ENCODE peak calls at places on chromosome 9, in four cellular contexts. One of them, this sample, is unnamed.

GRCh38 chr9:112059145-112059979 is 115.7 kb downstream of the SUSD1 start:
- DNase-seq in adipocyte: peak; percentile 60
- DNase-seq in lower lobe of right lung: no peak
- DNase-seq in heart left ventricle: no peak
- DNase-seq in this sample: no peak

GRCh38 chr9:127858041-127858512 is 3.6 kb upstream of the ENG start:
- DNase-seq in adipocyte: no peak
- DNase-seq in lower lobe of right lung: no peak
- DNase-seq in heart left ventricle: peak; percentile 82
- DNase-seq in this sample: no peak

GRCh38 chr9:129609486-129610192 is 11.3 kb downstream of the C9orf50 start:
- DNase-seq in adipocyte: peak; percentile 38
- DNase-seq in lower lobe of right lung: peak; percentile 68
- DNase-seq in heart left ventricle: peak; percentile 46
- DNase-seq in this sample: no peak

GRCh38 chr9:22169243-22169642 is 160.1 kb upstream of the CDKN2B start:
- DNase-seq in adipocyte: peak; percentile 75
- DNase-seq in lower lobe of right lung: no peak
- DNase-seq in heart left ventricle: no peak
- DNase-seq in this sample: no peak

GRCh38 chr9:101235105-101235866 is 149.5 kb downstream of the BAAT start:
- DNase-seq in adipocyte: peak; percentile 61
- DNase-seq in lower lobe of right lung: no peak
- DNase-seq in heart left ventricle: no peak
- DNase-seq in this sample: peak; percentile 57

GRCh38 chr9:7145361-7146069 is 387.7 kb downstream of the KDM4C start:
- DNase-seq in adipocyte: no peak
- DNase-seq in lower lobe of right lung: no peak
- DNase-seq in heart left ventricle: no peak
- DNase-seq in this sample: no peak

GRCh38 chr9:87194471-87194870 is 247.2 kb upstream of the GAS1 start:
- DNase-seq in adipocyte: peak; percentile 79
- DNase-seq in lower lobe of right lung: no peak
- DNase-seq in heart left ventricle: no peak
- DNase-seq in this sample: no peak

GRCh38 chr9:83239787-83240186 is 176.8 kb upstream of the RASEF start:
- DNase-seq in adipocyte: peak; percentile 1
- DNase-seq in lower lobe of right lung: no peak
- DNase-seq in heart left ventricle: no peak
- DNase-seq in this sample: no peak

GRCh38 chr9:34558911-34559615 is 30.5 kb downstream of the CNTFR start:
- DNase-seq in adipocyte: no peak
- DNase-seq in lower lobe of right lung: no peak
- DNase-seq in heart left ventricle: no peak
- DNase-seq in this sample: no peak
- H3K4me3 ChIP-seq in adipocyte: no peak overlapping the region
- H3K4me3 ChIP-seq in lower lobe of right lung: no peak overlapping the region
- H3K4me3 ChIP-seq in heart left ventricle: no peak overlapping the region
- H3K4me3 ChIP-seq in this sample: no peak overlapping the region

DNA sequence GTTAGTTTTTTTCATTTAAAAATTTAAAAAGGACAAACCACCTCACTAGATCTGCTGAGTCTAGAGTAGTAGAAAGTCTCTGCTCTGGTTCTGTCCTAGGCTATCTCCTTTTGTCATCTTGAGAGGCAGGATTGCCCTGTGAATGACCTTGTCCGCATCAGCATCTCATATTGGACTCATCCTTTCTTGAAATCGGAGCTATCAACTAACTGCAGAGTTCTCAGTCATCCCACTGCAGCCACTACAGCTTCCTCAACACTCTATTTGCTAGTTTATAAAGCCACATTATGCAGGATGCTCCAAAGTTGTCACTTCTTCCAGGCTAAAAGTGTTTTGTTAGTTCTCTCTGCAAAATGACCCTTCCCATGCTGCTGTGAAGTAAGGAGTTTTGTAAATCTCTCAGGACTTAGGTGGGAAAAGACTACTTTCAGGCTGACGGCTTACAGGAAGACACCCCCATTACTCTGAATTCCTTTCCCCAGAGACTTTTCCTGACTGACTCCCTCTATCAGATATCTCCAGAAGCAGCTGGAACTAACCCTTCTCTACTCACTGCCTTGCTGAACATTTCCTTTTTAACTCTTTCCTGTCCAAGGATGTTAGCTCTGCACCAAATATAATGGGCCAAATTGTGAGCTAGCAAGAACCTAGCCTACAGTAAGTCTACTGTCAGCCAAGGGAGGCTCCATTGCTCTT is 257.6 kb downstream of the NFIB start:
- DNase-seq in adipocyte: no peak
- DNase-seq in lower lobe of right lung: no peak
- DNase-seq in heart left ventricle: no peak
- DNase-seq in this sample: peak; percentile 15
- H3K4me3 ChIP-seq in adipocyte: no peak overlapping the region
- H3K4me3 ChIP-seq in lower lobe of right lung: no peak overlapping the region
- H3K4me3 ChIP-seq in heart left ventricle: no peak overlapping the region
- H3K4me3 ChIP-seq in this sample: no peak overlapping the region

GRCh38 chr9:133910855-133911514 is 81.1 kb downstream of the VAV2 start:
- DNase-seq in adipocyte: no peak
- DNase-seq in lower lobe of right lung: no peak
- DNase-seq in heart left ventricle: no peak
- DNase-seq in this sample: no peak

GRCh38 chr9:133904371-133905090 is 87.6 kb downstream of the VAV2 start:
- DNase-seq in adipocyte: peak; percentile 33
- DNase-seq in lower lobe of right lung: no peak
- DNase-seq in heart left ventricle: no peak
- DNase-seq in this sample: no peak

GRCh38 chr9:133906218-133906617 is 85.9 kb downstream of the VAV2 start:
- DNase-seq in adipocyte: no peak
- DNase-seq in lower lobe of right lung: no peak
- DNase-seq in heart left ventricle: no peak
- DNase-seq in this sample: no peak

GRCh38 chr9:133905493-133905892 is 86.6 kb downstream of the VAV2 start:
- DNase-seq in adipocyte: no peak
- DNase-seq in lower lobe of right lung: no peak
- DNase-seq in heart left ventricle: no peak
- DNase-seq in this sample: no peak

DNA sequence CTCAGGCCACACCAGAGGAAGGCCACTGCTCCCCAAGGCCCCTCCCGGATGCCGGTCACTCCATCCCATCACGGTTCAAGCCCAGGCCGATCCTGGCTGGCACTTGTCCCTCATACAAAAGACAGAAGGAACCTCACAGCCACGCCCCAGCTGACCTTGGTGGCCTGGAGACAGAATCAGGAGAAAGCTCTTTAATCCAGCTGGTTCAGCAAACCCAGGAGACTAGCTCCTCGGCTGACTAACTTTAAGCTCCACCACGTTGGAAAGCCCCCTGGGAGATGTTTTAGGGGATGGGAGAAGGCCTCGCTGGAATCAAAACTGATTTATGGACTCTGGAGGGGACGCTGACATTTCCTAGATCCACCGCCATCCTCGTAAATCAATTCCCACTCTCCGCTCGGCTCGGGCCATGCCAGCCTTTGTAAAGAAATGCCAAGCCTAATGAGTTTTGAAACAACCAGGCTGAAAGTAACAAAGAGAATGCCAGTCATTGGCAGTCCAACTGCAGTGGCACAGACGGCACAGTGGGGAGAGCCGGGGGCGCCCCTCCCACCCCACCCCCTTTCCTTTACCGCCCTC is 84.7 kb downstream of the VAV2 start:
- DNase-seq in adipocyte: no peak
- DNase-seq in lower lobe of right lung: no peak
- DNase-seq in heart left ventricle: no peak
- DNase-seq in this sample: no peak
- H3K4me3 ChIP-seq in adipocyte: no peak overlapping the region
- H3K4me3 ChIP-seq in lower lobe of right lung: no peak overlapping the region
- H3K4me3 ChIP-seq in heart left ventricle: no peak overlapping the region
- H3K4me3 ChIP-seq in this sample: no peak overlapping the region

GRCh38 chr9:28758346-28758745 is 1185.1 kb upstream of the C9orf72 start:
- DNase-seq in adipocyte: no peak
- DNase-seq in lower lobe of right lung: no peak
- DNase-seq in heart left ventricle: no peak
- DNase-seq in this sample: peak; percentile 13
- H3K4me3 ChIP-seq in adipocyte: peak overlapping the region; percentile 4
- H3K4me3 ChIP-seq in lower lobe of right lung: no peak overlapping the region
- H3K4me3 ChIP-seq in heart left ventricle: no peak overlapping the region
- H3K4me3 ChIP-seq in this sample: no peak overlapping the region

GRCh38 chr9:114407889-114408288 is 20.1 kb upstream of the AKNA start:
- DNase-seq in adipocyte: no peak
- DNase-seq in lower lobe of right lung: no peak
- DNase-seq in heart left ventricle: no peak
- DNase-seq in this sample: no peak
- H3K4me3 ChIP-seq in adipocyte: no peak overlapping the region
- H3K4me3 ChIP-seq in lower lobe of right lung: no peak overlapping the region
- H3K4me3 ChIP-seq in heart left ventricle: no peak overlapping the region
- H3K4me3 ChIP-seq in this sample: no peak overlapping the region

GRCh38 chr9:114155967-114156294 is 594 bp downstream of the COL27A1 start:
- DNase-seq in adipocyte: peak; percentile 48
- DNase-seq in lower lobe of right lung: no peak
- DNase-seq in heart left ventricle: no peak
- DNase-seq in this sample: no peak

GRCh38 chr9:114156311-114156657 is 947 bp downstream of the COL27A1 start:
- DNase-seq in adipocyte: peak; percentile 73
- DNase-seq in lower lobe of right lung: no peak
- DNase-seq in heart left ventricle: no peak
- DNase-seq in this sample: peak; percentile 38

GRCh38 chr9:114155263-114155966 is at the start of gene COL27A1:
- DNase-seq in adipocyte: peak; percentile 96
- DNase-seq in lower lobe of right lung: peak; percentile 85
- DNase-seq in heart left ventricle: peak; percentile 86
- DNase-seq in this sample: peak; percentile 89

GRCh38 chr9:114157516-114158176 is 2.3 kb downstream of the COL27A1 start:
- DNase-seq in adipocyte: peak; percentile 32
- DNase-seq in lower lobe of right lung: no peak
- DNase-seq in heart left ventricle: no peak
- DNase-seq in this sample: no peak

DNA sequence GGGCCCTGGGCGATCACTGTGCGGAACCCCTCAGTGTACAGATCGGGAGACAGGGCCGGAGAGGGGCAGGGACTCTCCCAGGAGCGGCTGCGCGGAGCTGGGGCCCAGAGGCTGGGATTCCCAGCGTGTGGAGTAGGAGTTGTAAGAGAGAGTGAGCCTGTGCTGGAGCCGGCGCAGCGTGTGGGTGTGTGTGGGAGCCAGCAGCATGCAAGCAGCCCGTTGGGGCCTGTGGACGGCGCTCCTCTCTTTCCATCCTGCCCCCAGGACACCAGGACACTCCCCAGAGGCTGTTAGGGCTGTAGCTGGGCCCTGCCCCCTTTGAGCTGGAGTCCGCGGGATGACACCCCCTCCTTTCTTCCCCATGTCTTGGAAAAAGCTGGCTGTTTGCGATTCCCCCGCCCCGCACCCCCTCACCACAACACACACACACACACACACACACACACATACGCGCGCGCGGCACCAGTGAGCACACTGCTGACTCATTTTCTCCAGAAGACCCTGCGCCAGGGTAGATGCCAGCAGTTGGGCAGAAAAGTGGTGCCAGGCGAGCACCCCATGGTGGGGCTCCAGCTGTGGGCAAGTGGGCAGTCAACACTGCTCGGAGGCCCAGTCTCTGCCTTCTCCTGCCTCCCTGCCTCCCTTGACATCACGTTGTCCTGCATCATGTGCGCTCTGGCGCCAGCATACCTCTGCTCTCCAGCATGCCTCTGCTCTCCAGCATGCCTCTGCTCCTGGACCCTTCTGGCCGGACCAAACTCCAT is 1.5 kb downstream of the COL27A1 start:
- DNase-seq in adipocyte: peak; percentile 89
- DNase-seq in lower lobe of right lung: peak; percentile 64
- DNase-seq in heart left ventricle: peak; percentile 55
- DNase-seq in this sample: peak; percentile 89
- H3K4me3 ChIP-seq in adipocyte: peak overlapping the region; percentile 88
- H3K4me3 ChIP-seq in lower lobe of right lung: peak overlapping the region; percentile 61
- H3K4me3 ChIP-seq in heart left ventricle: peak overlapping the region; percentile 65
- H3K4me3 ChIP-seq in this sample: peak overlapping the region; percentile 73

DNA sequence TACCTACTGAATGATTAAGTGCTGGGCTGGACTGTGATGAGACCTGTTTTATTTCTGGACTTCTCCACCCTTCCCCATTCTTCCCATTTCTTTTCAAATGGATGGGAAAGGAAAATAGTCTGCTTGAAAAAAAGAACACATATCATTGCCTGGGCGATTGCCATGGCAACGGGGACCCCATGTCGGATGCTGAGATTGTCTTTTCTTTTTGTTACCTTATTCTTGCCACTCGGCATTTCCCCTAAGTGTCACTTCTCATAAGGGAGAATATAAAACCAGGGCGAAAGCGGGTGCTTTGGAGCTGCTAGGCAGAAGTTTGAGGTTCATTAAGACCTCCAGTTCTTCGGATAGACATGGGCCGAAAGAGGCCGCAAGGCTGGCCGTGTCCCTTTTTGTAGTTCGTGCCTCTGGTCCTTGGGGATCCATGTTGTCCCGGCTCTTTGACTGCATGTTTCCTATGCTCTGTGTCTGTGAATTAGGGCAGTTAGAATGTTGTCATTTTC is 760 bp downstream of the FGD3 start:
- DNase-seq in adipocyte: no peak
- DNase-seq in lower lobe of right lung: no peak
- DNase-seq in heart left ventricle: no peak
- DNase-seq in this sample: no peak
- H3K4me3 ChIP-seq in adipocyte: no peak overlapping the region
- H3K4me3 ChIP-seq in lower lobe of right lung: peak overlapping the region; percentile 66
- H3K4me3 ChIP-seq in heart left ventricle: peak overlapping the region; percentile 47
- H3K4me3 ChIP-seq in this sample: no peak overlapping the region

GRCh38 chr9:16343249-16344237 is 526.9 kb downstream of the BNC2 start:
- DNase-seq in adipocyte: no peak
- DNase-seq in lower lobe of right lung: no peak
- DNase-seq in heart left ventricle: no peak
- DNase-seq in this sample: no peak

GRCh38 chr9:16344343-16344742 is 526.1 kb downstream of the BNC2 start:
- DNase-seq in adipocyte: peak; percentile 75
- DNase-seq in lower lobe of right lung: no peak
- DNase-seq in heart left ventricle: no peak
- DNase-seq in this sample: no peak

GRCh38 chr9:16342621-16343020 is 527.8 kb downstream of the BNC2 start:
- DNase-seq in adipocyte: no peak
- DNase-seq in lower lobe of right lung: no peak
- DNase-seq in heart left ventricle: no peak
- DNase-seq in this sample: no peak

GRCh38 chr9:16337322-16338029 is 533.0 kb downstream of the BNC2 start:
- DNase-seq in adipocyte: peak; percentile 66
- DNase-seq in lower lobe of right lung: no peak
- DNase-seq in heart left ventricle: no peak
- DNase-seq in this sample: no peak

GRCh38 chr9:16341176-16341575 is 529.3 kb downstream of the BNC2 start:
- DNase-seq in adipocyte: peak; percentile 62
- DNase-seq in lower lobe of right lung: no peak
- DNase-seq in heart left ventricle: no peak
- DNase-seq in this sample: no peak
- H3K4me3 ChIP-seq in adipocyte: no peak overlapping the region
- H3K4me3 ChIP-seq in lower lobe of right lung: no peak overlapping the region
- H3K4me3 ChIP-seq in heart left ventricle: no peak overlapping the region
- H3K4me3 ChIP-seq in this sample: no peak overlapping the region